ENCODE peak calls at places on chromosomes 11 and 22, in ten cellular contexts. K is fibroblast of mammary gland, O is endothelial cell, P is A549, L is cardiac fibroblast, Z is transverse colon, H is breast epithelium, W is SK-N-SH, A is GM13977, R is kidney epithelial cell. E is an unnamed sample.

GRCh38 chr11:33133761-33134160 is 27.5 kb downstream of the CSTF3 start:
- DNase-seq in K (no peak), O (no peak), P (no peak), L (no peak), Z (no peak), H (no peak), W (no peak), A (no peak), R (no peak), E (no peak)

GRCh38 chr11:76318744-76319384 is 62.1 kb downstream of the THAP12 start:
- DNase-seq in K (peak; percentile 62), O (peak; percentile 88), P (peak; percentile 85), L (peak; percentile 80), Z (peak; percentile 87), H (peak; percentile 82), W (peak; percentile 91), A (peak; percentile 88), R (peak; percentile 12), E (peak; percentile 91)

GRCh38 chr11:57330029-57330428 is 5.3 kb upstream of the TNKS1BP1 start:
- DNase-seq in K (no peak), O (no peak), P (no peak), L (no peak), Z (no peak), H (no peak), W (no peak), A (no peak), R (no peak), E (peak; percentile 46)

GRCh38 chr11:1729692-1730011 is 20.7 kb downstream of the IFITM10 start:
- DNase-seq in K (no peak), O (no peak), P (no peak), L (no peak), Z (no peak), H (no peak), W (no peak), A (no peak), R (no peak), E (no peak)

GRCh38 chr11:33694346-33695050 is 6.1 kb downstream of the C11orf91 start:
- DNase-seq in K (no peak), O (no peak), P (no peak), L (no peak), Z (no peak), H (no peak), W (peak; percentile 41), A (no peak), R (no peak), E (no peak)

GRCh38 chr11:2837096-2837601 is 48.4 kb downstream of the CDKN1C start:
- DNase-seq in K (no peak), O (peak; percentile 46), P (peak; percentile 28), L (peak; percentile 37), Z (peak; percentile 68), H (no peak), W (peak; percentile 73), A (no peak), R (no peak), E (no peak)

GRCh38 chr11:110160016-110160415 is 66.8 kb downstream of the ZC3H12C start:
- DNase-seq in K (peak; percentile 71), O (no peak), P (no peak), L (peak; percentile 67), Z (no peak), H (no peak), W (no peak), A (no peak), R (no peak), E (no peak)

GRCh38 chr22:39220450-39220849 is 24.3 kb downstream of the PDGFB start:
- DNase-seq in K (no peak), O (no peak), P (no peak), L (no peak), Z (no peak), H (no peak), W (no peak), A (no peak), R (no peak), E (no peak)

GRCh38 chr11:35373284-35373933 is 45.9 kb downstream of the SLC1A2 start:
- DNase-seq in K (no peak), O (no peak), P (peak; percentile 86), L (no peak), Z (peak; percentile 30), H (no peak), W (peak; percentile 22), A (no peak), R (peak; percentile 78), E (no peak)
- TF ChIP-seq CTCF in K (no peak), O (no peak), P (peak; percentile 30), L (no peak), Z (no peak), H (no peak), W (no peak), A (peak; percentile 19), R (peak; percentile 49), E (no peak)

GRCh38 chr11:44128729-44129128 is 33.3 kb downstream of the EXT2 start:
- DNase-seq in K (no peak), O (no peak), P (no peak), L (no peak), Z (no peak), H (no peak), W (no peak), A (no peak), R (no peak), E (no peak)

GRCh38 chr11:44134625-44135024 is 39.1 kb downstream of the EXT2 start:
- DNase-seq in K (no peak), O (no peak), P (no peak), L (no peak), Z (no peak), H (no peak), W (no peak), A (no peak), R (no peak), E (no peak)

GRCh38 chr11:44133335-44133946 is 38.0 kb downstream of the EXT2 start:
- DNase-seq in K (peak; percentile 56), O (no peak), P (peak; percentile 23), L (peak; percentile 68), Z (no peak), H (no peak), W (peak; percentile 43), A (peak; percentile 22), R (no peak), E (no peak)

GRCh38 chr11:44127130-44127529 is 31.7 kb downstream of the EXT2 start:
- DNase-seq in K (no peak), O (no peak), P (no peak), L (no peak), Z (no peak), H (no peak), W (no peak), A (no peak), R (no peak), E (no peak)

DNA sequence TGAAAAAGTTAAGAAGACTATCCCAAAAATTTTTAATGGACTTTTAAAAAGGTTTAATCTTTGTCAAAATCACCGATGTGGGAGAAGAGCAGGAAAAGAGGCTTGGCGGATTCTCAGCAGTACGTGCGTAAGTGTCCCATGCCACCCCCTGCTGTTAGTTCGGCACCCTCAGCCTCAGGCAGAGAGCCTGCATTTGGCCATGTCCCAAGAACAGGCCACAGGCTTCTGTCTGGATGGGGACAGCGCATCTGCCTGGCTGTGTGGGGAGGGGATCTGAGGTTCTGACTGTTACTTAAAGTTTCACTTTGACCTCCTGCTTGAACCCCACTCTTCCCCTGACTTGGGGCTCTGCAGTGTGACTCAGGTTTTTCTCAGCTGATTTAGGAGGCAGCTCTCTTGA is 35.3 kb downstream of the EXT2 start:
- DNase-seq in K (no peak), O (no peak), P (no peak), L (no peak), Z (no peak), H (no peak), W (peak; percentile 55), A (no peak), R (no peak), E (no peak)
- TF ChIP-seq CTCF in K (no peak), O (no peak), P (no peak), L (no peak), Z (no peak), H (no peak), W (no peak), A (no peak), R (no peak), E (no peak)

DNA sequence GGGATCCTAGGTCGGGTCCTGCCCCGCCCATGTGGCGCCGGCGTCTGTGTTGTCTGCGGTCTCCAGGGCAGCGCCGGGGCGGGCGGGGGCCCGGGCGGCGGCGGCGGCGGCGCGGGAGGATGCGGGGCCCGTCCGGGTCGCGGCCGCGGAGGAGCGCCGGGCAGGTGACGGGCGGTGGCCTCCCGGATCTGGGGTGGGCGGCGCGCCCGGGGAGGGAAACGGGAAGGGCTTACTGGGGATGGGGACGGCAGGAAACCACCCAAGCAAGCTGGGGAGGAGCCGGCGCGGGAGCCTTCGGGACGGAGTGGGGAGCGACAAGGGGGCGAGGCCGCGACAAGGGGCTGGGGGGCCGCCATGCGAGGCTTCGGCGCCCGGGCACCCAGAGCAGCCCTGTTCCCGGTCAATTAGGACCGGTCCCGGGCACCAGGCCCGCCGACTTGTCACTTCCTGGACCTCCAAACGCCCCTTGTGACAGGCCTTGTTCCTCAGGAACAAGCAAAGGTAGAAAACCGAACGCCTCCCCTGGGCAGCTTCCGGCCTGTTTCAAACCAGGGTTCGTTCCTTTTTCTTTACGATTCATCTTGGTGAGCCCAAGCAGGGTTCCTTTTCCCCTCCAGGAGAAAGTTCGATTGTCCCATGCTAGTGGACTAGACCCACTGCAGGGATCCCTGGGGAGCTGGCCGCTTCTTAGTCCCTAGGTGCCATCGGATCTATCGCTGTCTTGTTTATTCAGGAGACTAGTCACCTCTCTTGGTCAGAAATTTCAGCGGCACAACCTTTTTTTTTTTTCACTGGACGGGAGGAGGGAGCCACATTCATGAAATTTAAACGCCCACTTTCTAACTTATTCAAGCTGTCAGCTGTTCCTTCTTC is 486 bp downstream of the JHY start:
- DNase-seq in K (peak; percentile 58), O (peak; percentile 67), P (peak; percentile 60), L (peak; percentile 66), Z (peak; percentile 74), H (peak; percentile 67), W (peak; percentile 86), A (peak; percentile 45), R (peak; percentile 31), E (peak; percentile 57)
- TF ChIP-seq CTCF in K (no peak), O (no peak), P (no peak), L (no peak), Z (no peak), H (no peak), W (no peak), A (no peak), R (no peak), E (no peak)

GRCh38 chr11:44466531-44467179 is 98.8 kb upstream of the CD82 start:
- DNase-seq in K (no peak), O (no peak), P (no peak), L (no peak), Z (no peak), H (no peak), W (no peak), A (no peak), R (no peak), E (no peak)

GRCh38 chr11:44467931-44468330 is 97.5 kb upstream of the CD82 start:
- DNase-seq in K (no peak), O (no peak), P (no peak), L (no peak), Z (no peak), H (no peak), W (no peak), A (no peak), R (no peak), E (no peak)

GRCh38 chr11:44463751-44464150 is 101.7 kb upstream of the CD82 start:
- DNase-seq in K (no peak), O (no peak), P (no peak), L (no peak), Z (no peak), H (no peak), W (no peak), A (no peak), R (no peak), E (no peak)

GRCh38 chr11:44467413-44467812 is 98.0 kb upstream of the CD82 start:
- DNase-seq in K (no peak), O (no peak), P (no peak), L (no peak), Z (no peak), H (no peak), W (no peak), A (no peak), R (no peak), E (no peak)

GRCh38 chr11:44464741-44465140 is 100.7 kb upstream of the CD82 start:
- DNase-seq in K (peak; percentile 7), O (no peak), P (no peak), L (peak; percentile 6), Z (no peak), H (no peak), W (no peak), A (no peak), R (no peak), E (no peak)
- TF ChIP-seq CTCF in K (no peak), O (peak; percentile 27), P (no peak), L (no peak), Z (no peak), H (no peak), W (no peak), A (no peak), R (no peak), E (no peak)

E was measured in activated CD8-positive, alpha-beta T cell treated with anti-CD3 and anti-CD28 coated beads for 36 hours.